ENCODE peak calls at places on chromosomes 11 and 22, in six cellular contexts. W is NCI-H2029, N is anterior cingulate cortex, H is psoas muscle, U is esophagus squamous epithelium, S is EH. F is an unnamed sample.

GRCh38 chr22:27387561-27387960 is 414.0 kb downstream of the MN1 start:
- DNase-seq in W (no peak), S (no peak), N (no peak), H (no peak), U (no peak), F (no peak)

GRCh38 chr11:64341851-64342791 is 2.1 kb downstream of the CCDC88B start:
- DNase-seq in N (peak), H (peak), W (peak), S (peak), U (no peak), F (peak)

GRCh38 chr11:9047986-9048522 is 43.3 kb downstream of the SCUBE2 start:
- DNase-seq in N (no peak), W (no peak), S (peak), U (no peak), H (no peak), F (no peak)

GRCh38 chr11:116461789-116462188 is 311.0 kb downstream of the BUD13 start:
- DNase-seq in N (peak), S (no peak), H (no peak), U (no peak), W (no peak), F (no peak)

GRCh38 chr22:30733081-30733680 is 38.5 kb downstream of the OSBP2 start:
- DNase-seq in W (no peak), H (no peak), N (no peak), U (no peak), S (peak), F (no peak)

GRCh38 chr11:126190792-126191191 is 20.7 kb downstream of the RPUSD4 start:
- DNase-seq in S (no peak), U (no peak), H (no peak), N (no peak), W (no peak), F (no peak)

GRCh38 chr11:118222437-118222836 is 2.4 kb downstream of the JAML start:
- DNase-seq in S (no peak), H (no peak), N (no peak), U (no peak), W (no peak), F (no peak)

GRCh38 chr11:74257934-74258553 is 53.4 kb downstream of the P4HA3 start:
- DNase-seq in W (peak), U (no peak), H (peak), N (no peak), S (peak), F (no peak)

GRCh38 chr11:73376803-73377629 is 817 bp downstream of the RELT start:
- DNase-seq in U (no peak), S (peak), W (no peak), N (peak), H (peak), F (peak)

GRCh38 chr11:119417726-119418540 is 5.0 kb downstream of the THY1 start:
- DNase-seq in W (no peak), S (peak), N (no peak), H (no peak), U (no peak), F (no peak)

GRCh38 chr22:43922123-43922522 is 1.5 kb upstream of the PNPLA3 start:
- DNase-seq in W (peak), U (no peak), N (no peak), H (no peak), S (no peak), F (no peak)

GRCh38 chr11:131522851-131523250 is 152.4 kb downstream of the NTM start:
- DNase-seq in H (no peak), U (no peak), S (no peak), N (no peak), W (no peak), F (no peak)

GRCh38 chr11:102171101-102171500 is 60.9 kb downstream of the YAP1 start:
- DNase-seq in H (no peak), W (no peak), U (no peak), S (peak), N (no peak), F (no peak)

GRCh38 chr22:24420072-24420976 is 7.1 kb upstream of the ADORA2A start:
- DNase-seq in S (no peak), U (no peak), W (no peak), H (no peak), N (no peak), F (no peak)

GRCh38 chr22:37259540-37260029 is 15.5 kb upstream of the RAC2 start:
- DNase-seq in S (peak), U (no peak), W (no peak), N (no peak), H (no peak), F (no peak)

GRCh38 chr11:45964911-45965389 is 42.5 kb downstream of the LARGE2 start:
- DNase-seq in U (no peak), S (peak), W (peak), N (peak), H (peak), F (peak)

GRCh38 chr11:74462009-74462408 is 5.3 kb downstream of the KCNE3 start:
- DNase-seq in U (no peak), N (no peak), S (peak), H (peak), W (no peak), F (no peak)

GRCh38 chr11:33667819-33668467 is 32.7 kb downstream of the C11orf91 start:
- DNase-seq in N (no peak), W (no peak), S (no peak), U (no peak), H (no peak), F (no peak)

GRCh38 chr11:83648610-83649467 is 362.7 kb upstream of the CCDC90B start:
- DNase-seq in N (no peak), H (no peak), W (no peak), U (no peak), S (no peak), F (no peak)

GRCh38 chr11:76201672-76202412 is 4.5 kb downstream of the WNT11 start:
- DNase-seq in N (no peak), H (peak), S (no peak), U (no peak), W (no peak), F (no peak)

GRCh38 chr22:45007946-45008852 is 1.6 kb downstream of the PHF21B start:
- DNase-seq in N (no peak), H (peak), S (peak), U (no peak), W (no peak), F (peak)

GRCh38 chr11:105000797-105001196 is 22.2 kb downstream of the CASP5 start:
- DNase-seq in W (no peak), H (no peak), S (no peak), N (no peak), U (no peak), F (no peak)

GRCh38 chr11:27705873-27706820 is 5.9 kb upstream of the BDNF start:
- DNase-seq in H (no peak), U (no peak), S (peak), W (no peak), N (no peak), F (no peak)

GRCh38 chr11:75703709-75704237 is 13.9 kb upstream of the MOGAT2 start:
- DNase-seq in S (no peak), W (no peak), U (no peak), N (no peak), H (no peak), F (no peak)

GRCh38 chr11:11215944-11216343 is 137.1 kb downstream of the CSNK2A3 start:
- DNase-seq in H (no peak), S (no peak), W (peak), N (no peak), U (no peak), F (no peak)

GRCh38 chr11:45260047-45260446 is 26.1 kb downstream of the SYT13 start:
- DNase-seq in N (no peak), U (no peak), W (no peak), S (no peak), H (no peak), F (no peak)

GRCh38 chr11:46363031-46363407 is 15.8 kb downstream of the DGKZ start:
- DNase-seq in H (peak), U (no peak), W (no peak), S (peak), N (peak), F (no peak)

GRCh38 chr22:37428649-37429586 is 1.6 kb upstream of the ELFN2 start:
- DNase-seq in U (no peak), S (peak), H (no peak), W (no peak), N (no peak), F (peak)

F was measured in progenitor cell of endocrine pancreas.